ENCODE peak calls at places on chromosomes 1 and 21, in four cellular contexts. O is heart right ventricle, R is right atrium auricular region, S is colonic mucosa. V is an unnamed sample.

GRCh38 chr1:161228032-161228431 is 2.2 kb downstream of the TOMM40L start:
- DNase-seq in O (no peak), R (no peak), S (no peak), V (no peak)

GRCh38 chr1:47023268-47024137 is at the start of gene CYP4X1:
- DNase-seq in O (peak; percentile 80), R (no peak), S (peak; percentile 27), V (no peak)

GRCh38 chr1:153032677-153033308 is 1.8 kb downstream of the SPRR1B start:
- DNase-seq in O (no peak), R (no peak), S (no peak), V (no peak)

GRCh38 chr1:171739646-171740045 is 2.2 kb downstream of the VAMP4 start:
- DNase-seq in O (no peak), R (no peak), S (no peak), V (no peak)

GRCh38 chr1:3051270-3052268 is 17.4 kb upstream of the PRDM16 start:
- DNase-seq in O (no peak), R (no peak), S (no peak), V (no peak)

GRCh38 chr1:58898739-58899580 is 115.1 kb upstream of the JUN start:
- DNase-seq in O (peak; percentile 85), R (no peak), S (peak; percentile 73), V (no peak)

GRCh38 chr1:87318806-87319205 is 9.9 kb upstream of the LMO4 start:
- DNase-seq in O (no peak), R (no peak), S (no peak), V (no peak)

GRCh38 chr1:164635074-164635783 is 76.2 kb downstream of the PBX1 start:
- DNase-seq in O (no peak), R (no peak), S (no peak), V (no peak)

GRCh38 chr21:31078796-31079195 is 40.5 kb upstream of the KRTAP19-8 start:
- DNase-seq in O (no peak), R (no peak), S (no peak), V (no peak)

GRCh38 chr1:109623601-109624161 is 4.0 kb downstream of the AMPD2 start:
- DNase-seq in O (no peak), R (peak; percentile 58), S (no peak), V (no peak)

GRCh38 chr1:91546301-91546581 is 45.6 kb downstream of the CDC7 start:
- DNase-seq in O (no peak), R (no peak), S (no peak), V (no peak)

GRCh38 chr1:100866041-100866900 is 28.4 kb downstream of the EXTL2 start:
- DNase-seq in O (no peak), R (no peak), S (no peak), V (no peak)

GRCh38 chr1:199399996-199400714 is 627.4 kb upstream of the NR5A2 start:
- DNase-seq in O (no peak), R (no peak), S (no peak), V (no peak)

GRCh38 chr1:5768014-5768413 is 224.2 kb downstream of the NPHP4 start:
- DNase-seq in O (no peak), R (no peak), S (no peak), V (no peak)

GRCh38 chr1:154148787-154149186 is 6.1 kb downstream of the NUP210L start:
- DNase-seq in O (no peak), R (no peak), S (no peak), V (no peak)

GRCh38 chr1:22712502-22713271 is 2.0 kb downstream of the EPHB2 start:
- DNase-seq in O (no peak), R (no peak), S (no peak), V (no peak)

GRCh38 chr1:151340870-151341754 is 5.9 kb downstream of the RFX5 start:
- DNase-seq in O (peak; percentile 64), R (no peak), S (peak; percentile 69), V (peak; percentile 53)

GRCh38 chr21:22421416-22422190 is 1423.4 kb downstream of the NCAM2 start:
- DNase-seq in O (no peak), R (no peak), S (no peak), V (no peak)

GRCh38 chr21:14306143-14306907 is 76.6 kb downstream of the HSPA13 start:
- DNase-seq in O (no peak), R (no peak), S (no peak), V (no peak)

GRCh38 chr1:64343105-64343960 is 126.6 kb upstream of the CACHD1 start:
- DNase-seq in O (no peak), R (no peak), S (no peak), V (no peak)

GRCh38 chr1:227466039-227466645 is 97.2 kb upstream of the ZNF678 start:
- DNase-seq in O (no peak), R (no peak), S (no peak), V (no peak)

GRCh38 chr1:2310332-2311183 is 80.8 kb downstream of the MORN1 start:
- DNase-seq in O (no peak), R (no peak), S (no peak), V (no peak)

GRCh38 chr21:42179316-42179715 is 39.6 kb upstream of the ABCG1 start:
- DNase-seq in O (no peak), R (peak; percentile 11), S (no peak), V (no peak)

GRCh38 chr1:54117815-54118563 is 34.8 kb downstream of the CDCP2 start:
- DNase-seq in O (no peak), R (no peak), S (no peak), V (no peak)

GRCh38 chr1:226108935-226109828 is 46.7 kb downstream of the H3-3A start:
- DNase-seq in O (peak; percentile 60), R (peak; percentile 65), S (no peak), V (no peak)

GRCh38 chr1:234698624-234699023 is 88.6 kb upstream of the IRF2BP2 start:
- DNase-seq in O (no peak), R (no peak), S (no peak), V (no peak)

GRCh38 chr1:80917826-80918225 is 882.9 kb upstream of the ADGRL2 start:
- DNase-seq in O (no peak), R (no peak), S (no peak), V (no peak)

GRCh38 chr1:9262587-9262986 is 28.0 kb downstream of the H6PD start:
- DNase-seq in O (no peak), R (no peak), S (no peak), V (no peak)

GRCh38 chr1:243851129-243851756 is 1.2 kb upstream of the AKT3 start:
- DNase-seq in O (peak; percentile 27), R (peak; percentile 61), S (no peak), V (no peak)

GRCh38 chr1:40662864-40663263 is 2.6 kb downstream of the RIMS3 start:
- DNase-seq in O (no peak), R (no peak), S (no peak), V (no peak)

GRCh38 chr1:234276389-234276788 is 96.9 kb upstream of the COA6 start:
- DNase-seq in O (no peak), R (no peak), S (no peak), V (no peak)

GRCh38 chr1:24470607-24471006 is 32.0 kb upstream of the RCAN3 start:
- DNase-seq in O (no peak), R (no peak), S (no peak), V (no peak)

GRCh38 chr1:18238190-18238589 is 130.6 kb downstream of the IGSF21 start:
- DNase-seq in O (no peak), R (no peak), S (no peak), V (no peak)

GRCh38 chr1:78102082-78102481 is 56.3 kb downstream of the GIPC2 start:
- DNase-seq in O (no peak), R (no peak), S (no peak), V (no peak)

GRCh38 chr1:177282976-177283375 is 112.2 kb downstream of the BRINP2 start:
- DNase-seq in O (no peak), R (no peak), S (no peak), V (no peak)

DNA sequence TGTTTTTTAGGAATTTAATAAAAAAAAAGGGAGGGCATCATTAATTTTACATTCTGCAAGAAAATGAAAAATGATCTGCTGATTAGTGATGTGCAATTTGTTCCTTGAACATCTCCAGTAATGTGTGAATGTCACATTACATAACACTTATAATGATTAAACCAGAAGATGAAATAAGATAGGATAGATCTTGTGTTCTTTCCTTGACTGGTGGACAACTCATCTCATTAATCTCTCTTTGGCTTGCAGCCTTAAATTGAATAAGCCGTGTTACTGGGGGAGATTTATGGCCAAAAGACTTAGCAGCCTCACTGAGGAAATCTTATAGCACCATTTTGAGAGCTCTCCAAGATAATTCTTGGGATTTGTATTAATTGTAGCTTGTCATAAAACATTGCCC is 217.2 kb downstream of the ST6GALNAC3 start:
- DNase-seq in O (no peak), R (no peak), S (no peak), V (no peak)
- H3K4me1 ChIP-seq in O (no peaks in the 10 kb centered on the region), R (no peaks in the 10 kb centered on the region), S (no peaks in the 10 kb centered on the region), V (peaks cover 22% of the 10 kb centered on the region)

DNA sequence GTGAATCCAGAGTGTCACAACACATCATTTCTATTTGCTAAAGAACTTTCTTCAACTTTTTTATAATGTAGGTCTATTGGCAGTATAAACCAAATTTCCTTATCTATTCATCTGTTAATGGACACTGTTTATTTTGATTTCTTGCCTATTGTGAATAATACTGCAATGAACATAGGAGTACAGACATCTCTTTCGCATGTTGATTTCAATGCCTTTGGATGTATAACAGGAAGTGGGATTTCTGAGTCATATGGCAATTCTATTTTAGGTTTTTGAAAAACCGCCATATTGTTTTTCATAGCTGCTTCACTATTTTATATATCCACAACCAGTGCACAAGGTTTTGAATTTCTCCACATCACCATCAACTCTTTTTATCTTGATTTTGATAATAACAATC is 198.7 kb downstream of the KCNT2 start:
- DNase-seq in O (no peak), R (no peak), S (no peak), V (no peak)
- TF ChIP-seq CTCF in O (no peak), R (no peak), S (no peak), V (no peak)

GRCh38 chr1:111620412-111620971 is 903 bp downstream of the RAP1A start:
- DNase-seq in O (no peak), R (no peak), S (peak; percentile 65), V (no peak)
- H3K4me1 ChIP-seq in O (peaks cover 62% of the 10 kb centered on the region), R (no peaks in the 10 kb centered on the region), S (no peaks in the 10 kb centered on the region), V (peaks cover 66% of the 10 kb centered on the region)

DNA sequence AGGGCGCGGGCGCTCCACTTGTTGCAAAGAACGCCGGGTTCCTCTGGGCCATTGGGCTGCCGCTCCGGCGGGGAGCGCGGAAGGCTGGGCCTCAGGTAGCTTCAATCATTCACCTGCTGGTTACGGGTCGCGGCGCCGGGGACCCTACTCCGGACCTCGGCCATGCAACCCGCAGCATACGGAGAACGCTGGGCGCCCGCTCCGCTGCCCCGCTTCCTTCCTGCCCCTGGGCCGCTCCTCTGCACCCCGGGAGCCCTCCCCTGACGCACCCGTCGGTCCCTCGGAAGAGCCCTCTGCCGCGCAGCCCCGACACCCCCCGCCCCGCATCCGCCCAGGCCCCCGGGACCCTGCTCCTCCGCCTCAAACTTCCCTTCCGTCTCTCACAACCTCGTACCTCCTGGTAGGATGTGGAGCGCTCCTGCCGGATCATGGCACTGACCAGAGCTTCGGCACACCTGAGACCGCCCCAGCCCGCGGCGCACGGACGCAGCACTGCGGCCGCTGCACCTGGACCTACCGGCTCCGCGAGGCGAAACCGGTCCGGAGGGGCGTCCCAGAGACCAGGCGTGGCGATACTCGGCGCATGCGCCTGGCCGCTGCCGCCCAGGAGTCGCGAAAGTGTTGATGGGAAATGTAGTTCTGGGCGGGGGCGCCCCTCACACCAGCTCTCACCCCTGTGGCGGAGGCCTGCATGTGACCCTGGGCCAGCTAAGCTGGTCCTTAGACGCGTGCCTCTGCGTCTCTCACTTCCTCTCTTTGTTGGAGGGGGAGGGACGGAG is at the start of gene PACC1:
- DNase-seq in O (peak; percentile 87), R (peak; percentile 93), S (peak; percentile 91), V (peak; percentile 88)
- TF ChIP-seq CTCF in O (no peak), R (no peak), S (no peak), V (no peak)

DNA sequence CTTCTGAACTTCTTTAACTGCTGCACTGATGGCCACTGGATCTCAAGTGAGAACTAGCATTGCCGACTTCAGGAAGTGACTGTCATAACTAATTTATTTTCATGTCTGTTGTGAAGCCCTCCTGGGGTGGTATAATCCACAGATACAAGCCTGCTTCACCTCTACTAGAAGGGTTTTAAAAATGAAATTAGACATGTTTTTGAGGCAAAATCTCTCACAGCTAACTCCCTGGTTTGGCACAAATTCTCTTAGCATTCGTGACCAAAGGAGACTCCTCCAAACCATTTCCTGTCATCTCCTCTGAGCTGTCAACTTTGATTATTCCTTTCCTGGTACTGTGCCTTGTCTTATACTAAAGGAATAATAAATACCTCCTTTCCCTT is 274.5 kb downstream of the RRAGC start:
- DNase-seq in O (no peak), R (no peak), S (no peak), V (no peak)
- H3K4me1 ChIP-seq in O (no peaks in the 10 kb centered on the region), R (no peaks in the 10 kb centered on the region), S (no peaks in the 10 kb centered on the region), V (peaks cover 9% of the 10 kb centered on the region)

V was measured in CD8-positive, alpha-beta T cell.